ENCODE peak calls at places on chromosomes 7 and 10, in seven cellular contexts. O is transverse colon; Z is PC-3; A is DMS79; R is KG1; Y is stimulated activated naive CD4-positive, alpha-beta T cell; P is fibroblast of mammary gland. C is an unnamed sample.

GRCh38 chr7:30329706-30330105 is 45.3 kb downstream of the ZNRF2 start:
- DNase-seq in Y (no peak), R (no peak), O (no peak), A (no peak), P (no peak), Z (no peak), C (no peak)

GRCh38 chr7:56033671-56034432 is 17.4 kb downstream of the PSPH start:
- DNase-seq in Z (peak), A (peak), O (peak), Y (peak), R (peak), P (peak), C (peak)

GRCh38 chr10:63711866-63712716 is 190.9 kb downstream of the REEP3 start:
- DNase-seq in O (peak), A (peak), R (no peak), Y (no peak), Z (peak), P (peak), C (peak)

GRCh38 chr7:106499897-106500296 is 161.1 kb downstream of the CCDC71L start:
- DNase-seq in R (no peak), A (no peak), O (no peak), Z (no peak), Y (no peak), P (no peak), C (no peak)

GRCh38 chr10:99984201-99984600 is 25.5 kb downstream of the DNMBP start:
- DNase-seq in R (no peak), Z (peak), Y (no peak), O (no peak), P (peak), A (no peak), C (no peak)

GRCh38 chr10:1399431-1400120 is 337.7 kb downstream of the ADARB2 start:
- DNase-seq in A (no peak), Z (no peak), Y (no peak), R (no peak), O (no peak), P (no peak), C (no peak)

GRCh38 chr7:106812027-106812643 is 52.9 kb upstream of the PIK3CG start:
- DNase-seq in P (no peak), R (no peak), Z (no peak), A (no peak), O (no peak), Y (no peak), C (no peak)

GRCh38 chr10:12588091-12588850 is 238.9 kb downstream of the CAMK1D start:
- DNase-seq in Y (no peak), P (no peak), O (peak), Z (peak), A (peak), R (no peak), C (no peak)

GRCh38 chr7:84998665-84999064 is 188.2 kb downstream of the SEMA3D start:
- DNase-seq in Z (peak), Y (no peak), O (no peak), P (no peak), R (no peak), A (no peak), C (no peak)

GRCh38 chr7:80815733-80816132 is 103.1 kb downstream of the SEMA3C start:
- DNase-seq in Z (no peak), P (peak), Y (no peak), A (no peak), O (no peak), R (no peak), C (peak)

C was measured in iris pigment epithelial cell.